ENCODE peak calls at places on chromosomes 1 and 21, in four cellular contexts. One of them, this sample, is unnamed.

GRCh38 chr1:186183970-186184628 is 191.0 kb downstream of the TPR start:
- DNase-seq in breast epithelium: no peak
- DNase-seq in neural progenitor cell: no peak
- DNase-seq in fibroblast of pulmonary artery: no peak
- DNase-seq in this sample: no peak

GRCh38 chr1:30037251-30038118 is 685.9 kb downstream of the MATN1 start:
- DNase-seq in neural progenitor cell: no peak
- DNase-seq in fibroblast of pulmonary artery: no peak
- DNase-seq in breast epithelium: no peak
- DNase-seq in this sample: no peak

GRCh38 chr1:26597629-26598039 is 68.1 kb downstream of the RPS6KA1 start:
- DNase-seq in fibroblast of pulmonary artery: peak; percentile 78
- DNase-seq in neural progenitor cell: peak; percentile 40
- DNase-seq in breast epithelium: no peak
- DNase-seq in this sample: no peak

GRCh38 chr1:63063367-63063766 is 259.0 kb upstream of the FOXD3 start:
- DNase-seq in breast epithelium: no peak
- DNase-seq in fibroblast of pulmonary artery: no peak
- DNase-seq in neural progenitor cell: peak; percentile 26
- DNase-seq in this sample: no peak

GRCh38 chr21:44911384-44912157 is 9.1 kb downstream of the ITGB2 start:
- DNase-seq in breast epithelium: peak; percentile 89
- DNase-seq in fibroblast of pulmonary artery: no peak
- DNase-seq in neural progenitor cell: no peak
- DNase-seq in this sample: no peak

GRCh38 chr1:107056426-107057196 is at the start of gene PRMT6:
- DNase-seq in breast epithelium: peak; percentile 68
- DNase-seq in neural progenitor cell: peak; percentile 91
- DNase-seq in fibroblast of pulmonary artery: peak; percentile 72
- DNase-seq in this sample: peak; percentile 81

GRCh38 chr1:203665986-203666385 is 39.4 kb downstream of the ATP2B4 start:
- DNase-seq in neural progenitor cell: no peak
- DNase-seq in breast epithelium: no peak
- DNase-seq in fibroblast of pulmonary artery: no peak
- DNase-seq in this sample: no peak

GRCh38 chr1:166693673-166694297 is 145.5 kb upstream of the POGK start:
- DNase-seq in breast epithelium: no peak
- DNase-seq in fibroblast of pulmonary artery: no peak
- DNase-seq in neural progenitor cell: no peak
- DNase-seq in this sample: no peak

GRCh38 chr1:60504206-60504868 is 430.8 kb upstream of the C1orf87 start:
- DNase-seq in neural progenitor cell: no peak
- DNase-seq in fibroblast of pulmonary artery: peak; percentile 50
- DNase-seq in breast epithelium: no peak
- DNase-seq in this sample: no peak

GRCh38 chr1:115426271-115426771 is 88.3 kb upstream of the NGF start:
- DNase-seq in breast epithelium: no peak
- DNase-seq in fibroblast of pulmonary artery: peak; percentile 93
- DNase-seq in neural progenitor cell: no peak
- DNase-seq in this sample: peak; percentile 5

GRCh38 chr1:172269644-172270043 is 150.8 kb upstream of the C1orf105 start:
- DNase-seq in breast epithelium: no peak
- DNase-seq in fibroblast of pulmonary artery: peak; percentile 55
- DNase-seq in neural progenitor cell: no peak
- DNase-seq in this sample: no peak

GRCh38 chr1:65613884-65614283 is 178.8 kb upstream of the PDE4B start:
- DNase-seq in neural progenitor cell: no peak
- DNase-seq in fibroblast of pulmonary artery: no peak
- DNase-seq in breast epithelium: no peak
- DNase-seq in this sample: no peak

GRCh38 chr1:182206628-182207239 is 145.2 kb upstream of the ZNF648 start:
- DNase-seq in breast epithelium: no peak
- DNase-seq in neural progenitor cell: peak; percentile 37
- DNase-seq in fibroblast of pulmonary artery: no peak
- DNase-seq in this sample: no peak

GRCh38 chr1:147768582-147768981 is 8.2 kb upstream of the GJA5 start:
- DNase-seq in neural progenitor cell: no peak
- DNase-seq in breast epithelium: no peak
- DNase-seq in fibroblast of pulmonary artery: no peak
- DNase-seq in this sample: no peak

GRCh38 chr1:103448560-103448959 is 76.9 kb upstream of the RNPC3 start:
- DNase-seq in neural progenitor cell: no peak
- DNase-seq in breast epithelium: no peak
- DNase-seq in fibroblast of pulmonary artery: no peak
- DNase-seq in this sample: no peak

GRCh38 chr1:30723296-30723897 is at the start of gene MATN1:
- DNase-seq in breast epithelium: no peak
- DNase-seq in fibroblast of pulmonary artery: no peak
- DNase-seq in neural progenitor cell: no peak
- DNase-seq in this sample: no peak

GRCh38 chr1:30407862-30408580 is 315.4 kb downstream of the MATN1 start:
- DNase-seq in fibroblast of pulmonary artery: no peak
- DNase-seq in neural progenitor cell: no peak
- DNase-seq in breast epithelium: peak; percentile 33
- DNase-seq in this sample: no peak

GRCh38 chr1:70717211-70717610 is 306.1 kb downstream of the CTH start:
- DNase-seq in neural progenitor cell: no peak
- DNase-seq in breast epithelium: no peak
- DNase-seq in fibroblast of pulmonary artery: no peak
- DNase-seq in this sample: no peak

GRCh38 chr1:57424231-57425027 is 569 bp upstream of the DAB1 start:
- DNase-seq in breast epithelium: no peak
- DNase-seq in neural progenitor cell: peak; percentile 81
- DNase-seq in fibroblast of pulmonary artery: peak; percentile 19
- DNase-seq in this sample: peak; percentile 71

GRCh38 chr1:205480349-205481278 is 23.9 kb upstream of the CDK18 start:
- DNase-seq in neural progenitor cell: no peak
- DNase-seq in breast epithelium: no peak
- DNase-seq in fibroblast of pulmonary artery: no peak
- DNase-seq in this sample: no peak

GRCh38 chr1:99527078-99527477 is 118.8 kb upstream of the PALMD start:
- DNase-seq in breast epithelium: no peak
- DNase-seq in neural progenitor cell: no peak
- DNase-seq in fibroblast of pulmonary artery: peak; percentile 56
- DNase-seq in this sample: no peak

GRCh38 chr1:65687435-65688214 is 105.1 kb upstream of the PDE4B start:
- DNase-seq in fibroblast of pulmonary artery: peak; percentile 84
- DNase-seq in breast epithelium: peak; percentile 85
- DNase-seq in neural progenitor cell: peak; percentile 80
- DNase-seq in this sample: peak; percentile 92

GRCh38 chr21:27206368-27206982 is 239.6 kb upstream of the ADAMTS5 start:
- DNase-seq in breast epithelium: no peak
- DNase-seq in neural progenitor cell: peak; percentile 54
- DNase-seq in fibroblast of pulmonary artery: no peak
- DNase-seq in this sample: no peak

GRCh38 chr1:26910343-26911160 is 3.2 kb downstream of the NR0B2 start:
- DNase-seq in neural progenitor cell: no peak
- DNase-seq in breast epithelium: no peak
- DNase-seq in fibroblast of pulmonary artery: no peak
- DNase-seq in this sample: no peak

GRCh38 chr1:9400425-9401079 is 107.9 kb downstream of the SPSB1 start:
- DNase-seq in fibroblast of pulmonary artery: no peak
- DNase-seq in neural progenitor cell: no peak
- DNase-seq in breast epithelium: no peak
- DNase-seq in this sample: no peak

GRCh38 chr1:237229333-237229732 is 187.3 kb downstream of the RYR2 start:
- DNase-seq in breast epithelium: no peak
- DNase-seq in fibroblast of pulmonary artery: no peak
- DNase-seq in neural progenitor cell: no peak
- DNase-seq in this sample: no peak

GRCh38 chr1:244264163-244264562 is 187.5 kb downstream of the ADSS2 start:
- DNase-seq in breast epithelium: no peak
- DNase-seq in fibroblast of pulmonary artery: no peak
- DNase-seq in neural progenitor cell: no peak
- DNase-seq in this sample: no peak

GRCh38 chr1:54365020-54365797 is 41.0 kb downstream of the SSBP3 start:
- DNase-seq in fibroblast of pulmonary artery: no peak
- DNase-seq in breast epithelium: no peak
- DNase-seq in neural progenitor cell: no peak
- DNase-seq in this sample: no peak

GRCh38 chr21:42520628-42521253 is 7.1 kb downstream of the SLC37A1 start:
- DNase-seq in breast epithelium: no peak
- DNase-seq in fibroblast of pulmonary artery: peak; percentile 21
- DNase-seq in neural progenitor cell: peak; percentile 62
- DNase-seq in this sample: peak; percentile 58

GRCh38 chr1:113770031-113770430 is 10.7 kb upstream of the PHTF1 start:
- DNase-seq in neural progenitor cell: no peak
- DNase-seq in breast epithelium: no peak
- DNase-seq in fibroblast of pulmonary artery: no peak
- DNase-seq in this sample: no peak

GRCh38 chr1:175169305-175170018 is 23.1 kb downstream of the KIAA0040 start:
- DNase-seq in neural progenitor cell: no peak
- DNase-seq in fibroblast of pulmonary artery: peak; percentile 27
- DNase-seq in breast epithelium: no peak
- DNase-seq in this sample: no peak

GRCh38 chr1:205091043-205091740 is 6.9 kb upstream of the TMEM81 start:
- DNase-seq in neural progenitor cell: no peak
- DNase-seq in breast epithelium: no peak
- DNase-seq in fibroblast of pulmonary artery: peak; percentile 61
- DNase-seq in this sample: no peak

GRCh38 chr1:109392037-109392787 is 5.5 kb downstream of the SORT1 start:
- DNase-seq in fibroblast of pulmonary artery: no peak
- DNase-seq in breast epithelium: no peak
- DNase-seq in neural progenitor cell: no peak
- DNase-seq in this sample: no peak

DNA sequence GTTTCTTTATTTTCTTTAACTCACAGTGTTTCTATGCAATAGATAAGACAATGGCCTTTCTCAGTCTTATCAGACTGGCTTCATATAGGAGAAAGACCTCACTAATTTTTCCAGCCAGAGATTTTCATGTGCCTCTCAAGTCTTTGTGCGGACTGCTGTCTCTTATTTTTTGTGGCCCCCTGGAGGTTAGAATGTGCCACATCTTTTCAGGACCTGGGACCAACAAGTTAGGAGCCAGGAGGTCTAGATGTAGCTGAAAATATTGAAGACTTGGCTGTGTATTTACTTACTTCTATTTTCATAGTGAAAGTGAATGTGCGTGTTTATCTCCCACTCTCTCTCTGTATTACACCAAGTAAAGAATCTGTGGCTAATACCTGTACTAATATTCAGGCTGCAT is 42.1 kb upstream of the CFHR3 start:
- DNase-seq in fibroblast of pulmonary artery: no peak
- DNase-seq in neural progenitor cell: peak; percentile 6
- DNase-seq in breast epithelium: no peak
- DNase-seq in this sample: no peak
- TF ChIP-seq CTCF in fibroblast of pulmonary artery: peak; percentile 20
- TF ChIP-seq CTCF in neural progenitor cell: peak; percentile 46
- TF ChIP-seq CTCF in breast epithelium: no peak
- TF ChIP-seq CTCF in this sample: no peak

GRCh38 chr1:3217887-3218679 is 149.1 kb downstream of the PRDM16 start:
- DNase-seq in neural progenitor cell: no peak
- DNase-seq in breast epithelium: no peak
- DNase-seq in fibroblast of pulmonary artery: no peak
- DNase-seq in this sample: no peak
- TF ChIP-seq CTCF in neural progenitor cell: no peak
- TF ChIP-seq CTCF in breast epithelium: no peak
- TF ChIP-seq CTCF in fibroblast of pulmonary artery: no peak
- TF ChIP-seq CTCF in this sample: no peak

GRCh38 chr1:39754026-39754569 is 15.4 kb downstream of the PPIE start:
- DNase-seq in breast epithelium: no peak
- DNase-seq in fibroblast of pulmonary artery: no peak
- DNase-seq in neural progenitor cell: no peak
- DNase-seq in this sample: no peak
- TF ChIP-seq CTCF in breast epithelium: no peak
- TF ChIP-seq CTCF in fibroblast of pulmonary artery: no peak
- TF ChIP-seq CTCF in neural progenitor cell: no peak
- TF ChIP-seq CTCF in this sample: no peak

GRCh38 chr1:215081566-215082531 is 688 bp upstream of the KCNK2 start:
- DNase-seq in neural progenitor cell: peak; percentile 44
- DNase-seq in breast epithelium: no peak
- DNase-seq in fibroblast of pulmonary artery: no peak
- DNase-seq in this sample: peak; percentile 15

GRCh38 chr1:215079456-215079855 is 3.1 kb upstream of the KCNK2 start:
- DNase-seq in breast epithelium: no peak
- DNase-seq in neural progenitor cell: no peak
- DNase-seq in fibroblast of pulmonary artery: no peak
- DNase-seq in this sample: no peak

GRCh38 chr1:215071078-215071477 is 11.5 kb upstream of the KCNK2 start:
- DNase-seq in neural progenitor cell: no peak
- DNase-seq in breast epithelium: no peak
- DNase-seq in fibroblast of pulmonary artery: no peak
- DNase-seq in this sample: no peak

GRCh38 chr1:215076312-215076711 is 6.2 kb upstream of the KCNK2 start:
- DNase-seq in breast epithelium: no peak
- DNase-seq in fibroblast of pulmonary artery: peak; percentile 70
- DNase-seq in neural progenitor cell: peak; percentile 56
- DNase-seq in this sample: peak; percentile 10
- TF ChIP-seq CTCF in breast epithelium: no peak
- TF ChIP-seq CTCF in fibroblast of pulmonary artery: peak; percentile 63
- TF ChIP-seq CTCF in neural progenitor cell: peak; percentile 54
- TF ChIP-seq CTCF in this sample: no peak

GRCh38 chr1:5888606-5889211 is 103.5 kb downstream of the NPHP4 start:
- DNase-seq in breast epithelium: no peak
- DNase-seq in neural progenitor cell: peak; percentile 28
- DNase-seq in fibroblast of pulmonary artery: no peak
- DNase-seq in this sample: no peak
- TF ChIP-seq CTCF in breast epithelium: no peak
- TF ChIP-seq CTCF in neural progenitor cell: no peak
- TF ChIP-seq CTCF in fibroblast of pulmonary artery: no peak
- TF ChIP-seq CTCF in this sample: no peak

This sample was measured in nephron progenitor cell.